ENCODE peak calls at places on chromosomes 11 and 22, in ten cellular contexts. X is epithelial cell of esophagus, M is neural progenitor cell, W is body of pancreas, V is mucosa of descending colon, H is tibial nerve, U is lower leg skin, C is AG09309, B is D721Med, A is endodermal cell. D is an unnamed sample.

GRCh38 chr11:114848027-114848426 is 169.7 kb downstream of the NXPE2 start:
- DNase-seq in X (no peak), M (no peak), W (no peak), V (no peak), H (no peak), U (no peak), C (no peak), B (no peak), A (no peak), D (no peak)

GRCh38 chr11:12692238-12693074 is 18.2 kb downstream of the TEAD1 start:
- DNase-seq in X (peak), M (peak), W (peak), V (peak), H (peak), U (peak), C (peak), B (no peak), A (peak), D (peak)

GRCh38 chr22:48714231-48714630 is 1113.4 kb downstream of the BRD1 start:
- DNase-seq in X (no peak), M (no peak), W (no peak), V (no peak), H (no peak), U (no peak), C (no peak), B (no peak), A (peak), D (no peak)

GRCh38 chr22:48615171-48616008 is 1212.3 kb downstream of the BRD1 start:
- DNase-seq in X (no peak), M (no peak), W (no peak), V (no peak), H (no peak), U (no peak), C (no peak), B (no peak), A (no peak), D (no peak)

GRCh38 chr11:106988151-106988806 is 30.0 kb downstream of the GUCY1A2 start:
- DNase-seq in X (peak), M (no peak), W (peak), V (no peak), H (no peak), U (no peak), C (peak), B (no peak), A (no peak), D (no peak)

GRCh38 chr11:19929655-19930054 is 217.0 kb downstream of the NAV2 start:
- DNase-seq in X (no peak), M (no peak), W (no peak), V (no peak), H (no peak), U (no peak), C (no peak), B (no peak), A (no peak), D (no peak)

GRCh38 chr22:47618611-47619010 is 856.2 kb downstream of the TBC1D22A start:
- DNase-seq in X (no peak), M (no peak), W (no peak), V (no peak), H (no peak), U (no peak), C (no peak), B (no peak), A (peak), D (no peak)

GRCh38 chr11:67563354-67564114 is 20.1 kb upstream of the GSTP1 start:
- DNase-seq in X (peak), M (no peak), W (peak), V (no peak), H (peak), U (no peak), C (peak), B (no peak), A (no peak), D (no peak)

GRCh38 chr11:2802389-2803185 is 83.0 kb downstream of the CDKN1C start:
- DNase-seq in X (no peak), M (no peak), W (peak), V (peak), H (no peak), U (no peak), C (no peak), B (no peak), A (peak), D (peak)

GRCh38 chr11:95282337-95282751 is 51.3 kb upstream of the SESN3 start:
- DNase-seq in X (peak), M (peak), W (peak), V (no peak), H (no peak), U (peak), C (no peak), B (no peak), A (peak), D (peak)

GRCh38 chr11:94938399-94939055 is 34.8 kb downstream of the CWC15 start:
- DNase-seq in X (no peak), M (no peak), W (peak), V (no peak), H (peak), U (peak), C (peak), B (no peak), A (no peak), D (no peak)

GRCh38 chr11:94641167-94641761 is 74.1 kb downstream of the PIWIL4 start:
- DNase-seq in X (no peak), M (no peak), W (no peak), V (no peak), H (no peak), U (no peak), C (no peak), B (no peak), A (peak), D (no peak)

GRCh38 chr22:40628354-40629042 is 8.0 kb downstream of the MRTFA start:
- DNase-seq in X (peak), M (no peak), W (no peak), V (no peak), H (no peak), U (no peak), C (peak), B (no peak), A (peak), D (no peak)

GRCh38 chr11:130848361-130849214 is 67.7 kb downstream of the SNX19 start:
- DNase-seq in X (peak), M (no peak), W (no peak), V (no peak), H (no peak), U (no peak), C (no peak), B (no peak), A (no peak), D (no peak)

GRCh38 chr11:73972620-73973449 is 9.8 kb downstream of the UCP2 start:
- DNase-seq in X (peak), M (no peak), W (no peak), V (no peak), H (no peak), U (no peak), C (no peak), B (no peak), A (peak), D (no peak)

GRCh38 chr11:39432929-39433328 is 2026.5 kb downstream of the LRRC4C start:
- DNase-seq in X (no peak), M (no peak), W (peak), V (no peak), H (no peak), U (no peak), C (no peak), B (no peak), A (no peak), D (no peak)

GRCh38 chr11:63667993-63668392 is 3.2 kb downstream of the ATL3 start:
- DNase-seq in X (peak), M (no peak), W (no peak), V (no peak), H (no peak), U (no peak), C (peak), B (no peak), A (peak), D (no peak)

GRCh38 chr11:9626778-9627394 is 37.0 kb upstream of the SWAP70 start:
- DNase-seq in X (no peak), M (peak), W (no peak), V (no peak), H (no peak), U (no peak), C (no peak), B (no peak), A (peak), D (no peak)

DNA sequence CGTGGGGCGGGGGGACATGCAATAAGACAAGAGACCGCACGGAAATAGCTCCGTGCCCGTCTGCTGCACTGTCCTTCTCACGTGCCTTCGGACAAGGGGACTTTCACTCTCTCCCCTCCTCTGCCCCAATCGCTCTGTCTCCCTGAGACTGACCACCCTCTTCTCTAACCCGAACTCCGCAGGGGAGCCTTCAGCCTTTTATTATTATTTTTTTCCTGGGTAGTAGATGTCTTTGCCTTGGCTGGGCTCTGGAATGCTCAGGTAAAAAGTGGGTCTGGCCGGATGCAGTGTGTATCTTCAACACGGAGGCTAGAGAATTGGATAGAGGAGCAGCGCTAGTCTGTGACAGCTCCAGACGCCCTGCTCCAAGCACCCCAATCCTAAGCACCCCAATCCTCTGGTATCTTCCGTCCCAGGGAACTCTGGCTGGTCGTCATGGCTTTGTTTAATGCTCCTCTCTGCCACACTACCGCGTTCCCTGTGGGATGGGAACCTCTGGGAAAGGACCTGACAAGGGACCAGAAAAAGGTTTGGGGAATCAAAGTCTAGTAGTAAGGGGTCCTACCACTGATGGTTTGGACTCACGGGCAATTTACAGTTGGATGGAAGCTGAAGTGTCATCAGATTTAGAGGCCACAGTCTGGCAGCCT is 25.1 kb upstream of the ROBO3 start:
- DNase-seq in X (no peak), M (no peak), W (no peak), V (no peak), H (no peak), U (no peak), C (no peak), B (no peak), A (no peak), D (no peak)
- TF ChIP-seq CTCF in X (no peak), M (no peak), W (no peak), V (no peak), H (no peak), U (no peak), C (no peak), B (no peak), A (no peak), D (no peak)

GRCh38 chr22:35140879-35141745 is 75.2 kb downstream of the ISX start:
- DNase-seq in X (no peak), M (peak), W (no peak), V (no peak), H (no peak), U (no peak), C (no peak), B (no peak), A (peak), D (no peak)
- TF ChIP-seq CTCF in X (no peak), M (peak), W (no peak), V (peak), H (peak), U (no peak), C (no peak), B (peak), A (peak), D (no peak)

GRCh38 chr22:26109686-26110315 is 59.5 kb upstream of the SEZ6L start:
- DNase-seq in X (no peak), M (no peak), W (no peak), V (no peak), H (no peak), U (no peak), C (no peak), B (no peak), A (no peak), D (no peak)
- TF ChIP-seq CTCF in X (no peak), M (no peak), W (no peak), V (no peak), H (no peak), U (no peak), C (no peak), B (no peak), A (no peak), D (no peak)

GRCh38 chr22:21448627-21449416 is 18.4 kb upstream of the TMEM191C start:
- DNase-seq in X (no peak), M (peak), W (peak), V (peak), H (no peak), U (peak), C (no peak), B (no peak), A (peak), D (peak)
- TF ChIP-seq CTCF in X (no peak), M (no peak), W (no peak), V (no peak), H (no peak), U (no peak), C (no peak), B (no peak), A (no peak), D (no peak)

GRCh38 chr11:44855138-44855849 is 95.4 kb downstream of the TP53I11 start:
- DNase-seq in X (no peak), M (no peak), W (no peak), V (no peak), H (no peak), U (no peak), C (no peak), B (no peak), A (no peak), D (no peak)
- TF ChIP-seq CTCF in X (no peak), M (no peak), W (no peak), V (no peak), H (no peak), U (no peak), C (no peak), B (no peak), A (no peak), D (no peak)

GRCh38 chr11:125055107-125055715 is 7.9 kb upstream of the SLC37A2 start:
- DNase-seq in X (peak), M (no peak), W (no peak), V (no peak), H (no peak), U (no peak), C (no peak), B (no peak), A (no peak), D (no peak)
- TF ChIP-seq CTCF in X (no peak), M (no peak), W (no peak), V (no peak), H (no peak), U (no peak), C (no peak), B (no peak), A (no peak), D (no peak)

GRCh38 chr22:36455571-36456458 is 25.6 kb downstream of the TXN2 start:
- DNase-seq in X (no peak), M (no peak), W (peak), V (no peak), H (no peak), U (no peak), C (no peak), B (no peak), A (no peak), D (no peak)

GRCh38 chr22:36453855-36454378 is 27.5 kb downstream of the TXN2 start:
- DNase-seq in X (no peak), M (no peak), W (no peak), V (peak), H (no peak), U (no peak), C (no peak), B (no peak), A (no peak), D (no peak)

GRCh38 chr22:36456459-36456835 is 25.0 kb downstream of the TXN2 start:
- DNase-seq in X (no peak), M (no peak), W (no peak), V (no peak), H (no peak), U (no peak), C (no peak), B (no peak), A (no peak), D (no peak)

GRCh38 chr22:36453266-36453607 is 28.2 kb downstream of the TXN2 start:
- DNase-seq in X (no peak), M (no peak), W (peak), V (no peak), H (no peak), U (no peak), C (no peak), B (no peak), A (no peak), D (no peak)

DNA sequence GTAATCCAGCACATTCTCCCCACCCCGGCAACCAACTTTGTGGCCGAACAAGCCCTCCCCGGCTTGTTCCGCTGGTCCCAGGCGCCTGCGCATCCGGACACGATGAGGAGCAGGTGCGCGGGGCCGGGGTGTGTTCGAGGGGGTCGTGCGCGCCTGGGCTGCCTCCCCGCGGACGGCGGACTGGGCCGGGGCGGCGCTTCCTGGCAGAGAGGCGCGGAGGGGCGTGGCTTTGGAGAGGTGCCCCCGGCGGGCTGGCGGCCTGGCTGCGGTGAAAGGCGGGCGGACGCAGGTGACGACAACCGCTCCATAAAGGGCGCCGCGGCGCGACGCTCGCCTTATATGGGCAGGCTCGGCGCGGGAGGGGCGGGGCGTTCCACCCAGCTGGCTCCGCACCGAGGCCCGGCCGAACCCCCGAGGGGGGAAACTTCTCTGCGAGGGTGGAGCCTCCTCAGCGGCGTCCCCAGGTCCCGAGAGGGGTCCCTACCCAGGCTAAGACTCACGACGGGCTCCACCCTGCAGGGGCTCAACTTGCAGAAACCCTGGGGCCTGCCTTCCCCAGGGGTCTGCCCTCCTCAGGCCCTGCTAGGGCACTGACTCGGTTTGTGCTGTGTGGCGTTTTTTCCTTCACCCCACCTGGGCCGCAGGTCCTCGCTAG is 26.4 kb downstream of the TXN2 start:
- DNase-seq in X (peak), M (peak), W (peak), V (peak), H (peak), U (peak), C (no peak), B (peak), A (peak), D (peak)
- TF ChIP-seq CTCF in X (no peak), M (no peak), W (no peak), V (peak), H (no peak), U (no peak), C (no peak), B (no peak), A (no peak), D (no peak)

DNA sequence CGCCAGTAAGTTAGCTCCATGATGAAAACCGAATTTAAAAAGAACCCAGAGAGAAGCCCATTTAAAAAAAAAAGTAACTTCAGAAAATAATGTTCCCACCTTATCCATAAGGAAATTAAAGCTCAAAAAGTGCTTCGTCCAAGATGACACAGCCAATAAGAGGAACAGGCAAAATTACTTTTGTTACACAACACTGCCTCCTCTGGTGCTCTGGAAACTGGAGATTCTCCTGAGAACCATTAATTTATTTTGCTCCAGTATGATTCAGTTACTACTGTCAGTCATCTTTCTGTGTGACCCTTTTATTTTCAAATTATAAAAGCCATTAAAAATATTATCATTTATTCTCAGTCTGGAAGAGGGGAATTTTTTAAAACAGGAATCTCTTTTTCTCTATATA is 2.0 kb downstream of the IFT27 start:
- DNase-seq in X (peak), M (peak), W (peak), V (no peak), H (no peak), U (no peak), C (peak), B (no peak), A (no peak), D (no peak)
- TF ChIP-seq CTCF in X (peak), M (peak), W (peak), V (no peak), H (no peak), U (no peak), C (peak), B (peak), A (peak), D (peak)

D was measured in glutamatergic neuron.